ENCODE peak calls at places on chromosomes 2 and 18, in eight cellular contexts. A is lower lobe of right lung, Y is uterus, R is heart right ventricle, H is GM12865, V is K562, B is cardiac muscle cell, K is fibroblast of lung. D is an unnamed sample.

GRCh38 chr2:56515399-56515798 is 331.6 kb downstream of the CCDC85A start:
- DNase-seq in Y (no peak), B (no peak), H (no peak), V (no peak), K (no peak), A (no peak), R (no peak), D (no peak)

GRCh38 chr2:240728827-240729226 is 37.2 kb downstream of the AQP12A start:
- DNase-seq in R (no peak), H (no peak), V (no peak), Y (no peak), A (no peak), K (peak; percentile 12), B (peak; percentile 43), D (no peak)

GRCh38 chr18:2518473-2518872 is 52.8 kb downstream of the METTL4 start:
- DNase-seq in R (no peak), V (no peak), B (no peak), K (no peak), H (no peak), Y (no peak), A (no peak), D (no peak)

GRCh38 chr2:149021271-149021719 is 17.2 kb upstream of the LYPD6B start:
- DNase-seq in Y (no peak), A (no peak), V (no peak), K (peak; percentile 25), R (no peak), B (no peak), H (peak; percentile 76), D (no peak)

GRCh38 chr18:77207540-77207939 is 42.1 kb upstream of the GALR1 start:
- DNase-seq in B (peak; percentile 87), R (peak; percentile 24), H (peak; percentile 58), Y (peak; percentile 86), A (peak; percentile 78), V (no peak), K (peak; percentile 78), D (peak; percentile 73)

GRCh38 chr2:78408795-78409118 is 616.7 kb upstream of the REG3G start:
- DNase-seq in B (no peak), A (no peak), V (no peak), H (no peak), Y (no peak), R (no peak), K (no peak), D (no peak)

GRCh38 chr2:164773635-164774034 is 68.0 kb downstream of the COBLL1 start:
- DNase-seq in H (no peak), V (no peak), B (no peak), Y (no peak), A (no peak), R (no peak), K (no peak), D (no peak)

GRCh38 chr2:173614265-173614930 is 259.7 kb downstream of the CDCA7 start:
- DNase-seq in R (no peak), H (no peak), Y (no peak), A (no peak), K (no peak), V (no peak), B (no peak), D (no peak)

GRCh38 chr18:71450258-71450657 is 1093.9 kb downstream of the CBLN2 start:
- DNase-seq in Y (no peak), V (no peak), K (no peak), H (no peak), A (no peak), R (no peak), B (no peak), D (no peak)

GRCh38 chr18:22846697-22847096 is 86.4 kb upstream of the RBBP8 start:
- DNase-seq in V (no peak), A (no peak), Y (no peak), H (no peak), R (no peak), K (no peak), B (no peak), D (no peak)

GRCh38 chr2:216735086-216735485 is 39.7 kb upstream of the IGFBP5 start:
- DNase-seq in B (peak; percentile 74), Y (peak; percentile 45), H (no peak), K (peak; percentile 81), A (no peak), V (no peak), R (no peak), D (no peak)

GRCh38 chr2:234308814-234309195 is 188.1 kb downstream of the ARL4C start:
- DNase-seq in R (peak; percentile 44), A (no peak), K (peak; percentile 40), B (peak; percentile 18), V (no peak), Y (no peak), H (peak; percentile 84), D (peak; percentile 79)

GRCh38 chr2:70935468-70936164 is at the start of gene ATP6V1B1:
- DNase-seq in A (no peak), Y (no peak), V (no peak), K (no peak), H (no peak), B (no peak), R (no peak), D (no peak)

GRCh38 chr2:26569216-26570082 is 71.7 kb downstream of the CIB4 start:
- DNase-seq in B (no peak), Y (no peak), A (no peak), V (no peak), H (no peak), R (no peak), K (no peak), D (no peak)

DNA sequence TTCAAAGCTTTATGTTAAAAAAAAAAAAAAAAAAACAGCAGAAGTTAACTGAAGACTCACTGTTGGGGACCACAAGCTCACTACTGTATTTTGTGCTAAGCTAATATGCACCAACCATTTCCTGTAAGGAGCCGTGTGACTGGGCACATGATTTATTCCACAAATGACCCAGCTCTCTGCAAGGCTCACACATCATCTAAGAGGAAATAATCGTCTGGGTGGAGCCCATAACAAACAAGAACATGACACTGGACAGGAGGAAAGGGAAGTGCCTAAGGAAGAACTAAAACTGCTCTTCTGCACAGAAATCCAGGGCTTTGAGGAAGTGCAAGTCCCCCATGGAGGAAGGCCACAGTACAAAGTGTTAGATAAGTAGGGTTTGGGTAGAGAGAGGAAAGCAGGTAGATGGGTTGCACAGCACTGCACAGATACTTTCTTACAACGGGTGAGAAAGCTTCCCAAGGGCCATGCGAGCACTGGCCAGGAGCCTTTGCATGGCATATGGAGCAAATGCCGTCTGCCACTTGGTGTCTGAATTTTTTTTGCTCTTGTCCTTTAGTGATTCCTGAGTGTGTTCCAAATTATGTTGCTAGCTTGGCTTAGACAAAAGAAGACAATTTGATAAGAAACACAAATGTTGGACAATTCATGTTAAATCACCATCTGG is 24.5 kb downstream of the NFE2L2 start:
- DNase-seq in A (no peak), V (no peak), R (peak; percentile 49), H (peak; percentile 67), Y (no peak), K (peak; percentile 67), B (peak; percentile 49), D (peak; percentile 52)
- H3K4me3 ChIP-seq in A (peak overlapping the region; percentile 2), V (no peak overlapping the region), R (no peak overlapping the region), H (no peak overlapping the region), Y (no peak overlapping the region), K (peak overlapping the region; percentile 40), B (no peak overlapping the region), D (no peak overlapping the region)

GRCh38 chr2:12045864-12046291 is 299.4 kb downstream of the LPIN1 start:
- DNase-seq in K (no peak), R (no peak), B (no peak), H (peak; percentile 93), A (no peak), Y (no peak), V (no peak), D (no peak)

GRCh38 chr2:12044857-12045256 is 298.4 kb downstream of the LPIN1 start:
- DNase-seq in K (no peak), Y (no peak), R (no peak), B (no peak), H (peak; percentile 87), A (no peak), V (no peak), D (no peak)

GRCh38 chr2:12047761-12048160 is 301.3 kb downstream of the LPIN1 start:
- DNase-seq in B (no peak), V (no peak), R (no peak), A (no peak), H (peak; percentile 33), K (no peak), Y (no peak), D (no peak)

GRCh38 chr2:12046641-12047040 is 300.2 kb downstream of the LPIN1 start:
- DNase-seq in H (no peak), K (peak; percentile 28), A (no peak), B (peak; percentile 69), V (no peak), R (no peak), Y (no peak), D (peak; percentile 56)

DNA sequence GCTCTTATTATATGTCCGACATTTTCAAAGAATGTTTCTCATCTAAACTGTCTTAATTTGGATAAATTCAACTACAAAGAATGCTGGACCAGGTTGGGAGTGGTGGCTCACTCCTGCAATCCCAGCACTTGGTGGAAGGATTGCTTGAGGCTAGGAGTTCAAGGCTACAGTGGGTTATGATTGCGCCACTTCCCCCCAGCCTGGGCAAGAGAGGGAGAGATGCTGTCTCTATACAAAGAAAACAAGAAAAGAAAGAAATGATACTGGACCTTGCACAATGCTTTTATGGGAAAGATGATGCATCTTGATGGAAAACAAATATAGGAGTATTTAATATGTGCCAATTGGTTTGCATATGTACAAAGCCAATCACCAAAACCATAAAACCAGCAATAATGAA is 296.7 kb downstream of the LPIN1 start:
- DNase-seq in B (peak; percentile 30), A (no peak), V (no peak), K (no peak), Y (no peak), H (no peak), R (no peak), D (no peak)
- H3K4me3 ChIP-seq in B (no peak overlapping the region), A (no peak overlapping the region), V (no peak overlapping the region), K (no peak overlapping the region), Y (no peak overlapping the region), H (no peak overlapping the region), R (no peak overlapping the region), D (no peak overlapping the region)

GRCh38 chr2:158478237-158478636 is 21.5 kb downstream of the PKP4 start:
- DNase-seq in A (no peak), B (peak; percentile 15), Y (no peak), K (no peak), V (no peak), R (no peak), H (no peak), D (no peak)
- H3K4me3 ChIP-seq in A (no peak overlapping the region), B (no peak overlapping the region), Y (no peak overlapping the region), K (no peak overlapping the region), V (no peak overlapping the region), R (no peak overlapping the region), H (no peak overlapping the region), D (no peak overlapping the region)

GRCh38 chr2:168467729-168468128 is 11.7 kb downstream of the CERS6 start:
- DNase-seq in Y (no peak), A (no peak), B (no peak), H (no peak), K (no peak), R (no peak), V (no peak), D (no peak)

GRCh38 chr2:168466834-168467565 is 10.9 kb downstream of the CERS6 start:
- DNase-seq in H (no peak), K (no peak), A (no peak), Y (no peak), B (no peak), R (no peak), V (no peak), D (no peak)

GRCh38 chr2:168469281-168469988 is 13.4 kb downstream of the CERS6 start:
- DNase-seq in A (no peak), K (no peak), Y (no peak), B (no peak), V (no peak), R (no peak), H (peak; percentile 70), D (no peak)

GRCh38 chr2:168470188-168470879 is 14.3 kb downstream of the CERS6 start:
- DNase-seq in R (no peak), K (no peak), V (no peak), B (no peak), H (peak; percentile 15), Y (no peak), A (no peak), D (no peak)

GRCh38 chr2:168468354-168468753 is 12.3 kb downstream of the CERS6 start:
- DNase-seq in A (no peak), K (no peak), H (peak; percentile 19), B (no peak), R (no peak), Y (no peak), V (no peak), D (no peak)
- H3K4me3 ChIP-seq in A (no peak overlapping the region), K (no peak overlapping the region), H (no peak overlapping the region), B (no peak overlapping the region), R (no peak overlapping the region), Y (no peak overlapping the region), V (no peak overlapping the region), D (no peak overlapping the region)

D was measured in SJSA1.